ENCODE peak calls at places on chromosome 6, in eight cellular contexts. N, K, C, X, Q, D, O and T are unnamed samples.

GRCh38 chr6:139654888-139655782 is 280.7 kb upstream of the CITED2 start:
- DNase-seq in K (no peak), N (peak; percentile 21), O (no peak), X (no peak), Q (no peak), D (no peak), C (no peak), T (no peak)

GRCh38 chr6:90463359-90463758 is 123.5 kb downstream of the MAP3K7 start:
- DNase-seq in O (no peak), K (no peak), D (no peak), Q (no peak), C (no peak), N (no peak), X (no peak), T (peak; percentile 13)

GRCh38 chr6:87124074-87124473 is 29.2 kb upstream of the CGA start:
- DNase-seq in O (no peak), C (no peak), K (no peak), Q (no peak), D (no peak), X (no peak), N (no peak), T (no peak)

GRCh38 chr6:52063584-52064400 is 23.6 kb downstream of the PKHD1 start:
- DNase-seq in C (peak; percentile 73), D (peak; percentile 57), X (no peak), O (peak; percentile 21), K (no peak), N (peak; percentile 65), Q (peak; percentile 10), T (peak; percentile 63)

GRCh38 chr6:30819287-30819917 is 64.9 kb upstream of the DDR1 start:
- DNase-seq in N (peak; percentile 98), X (no peak), D (peak; percentile 88), Q (no peak), C (no peak), K (no peak), O (no peak), T (no peak)

GRCh38 chr6:142892254-142893021 is 52.5 kb downstream of the HIVEP2 start:
- DNase-seq in O (no peak), Q (no peak), D (no peak), X (no peak), N (no peak), C (no peak), K (no peak), T (no peak)

GRCh38 chr6:139519571-139520031 is 145.2 kb upstream of the CITED2 start:
- DNase-seq in Q (no peak), N (peak; percentile 39), K (peak; percentile 33), C (no peak), D (no peak), O (no peak), X (no peak), T (no peak)

GRCh38 chr6:141552463-141552862 is 580.3 kb upstream of the GJE1 start:
- DNase-seq in C (peak; percentile 18), D (peak; percentile 94), Q (no peak), N (peak; percentile 97), K (peak; percentile 83), X (no peak), O (no peak), T (no peak)

GRCh38 chr6:87396595-87397392 is 11.0 kb upstream of the CFAP206 start:
- DNase-seq in O (no peak), Q (no peak), X (no peak), K (no peak), C (no peak), N (no peak), D (no peak), T (no peak)

GRCh38 chr6:117674503-117674902 is 766 bp upstream of the NUS1 start:
- DNase-seq in O (no peak), Q (no peak), C (no peak), N (no peak), K (no peak), D (no peak), X (no peak), T (no peak)

GRCh38 chr6:146950351-146950835 is 253.8 kb upstream of the STXBP5 start:
- DNase-seq in O (no peak), N (peak; percentile 21), C (no peak), X (no peak), D (no peak), Q (no peak), K (peak; percentile 68), T (no peak)

GRCh38 chr6:35139924-35140524 is 1.1 kb downstream of the TCP11 start:
- DNase-seq in K (peak; percentile 51), D (peak; percentile 36), Q (peak; percentile 82), X (peak; percentile 44), N (peak; percentile 70), C (peak; percentile 46), O (no peak), T (peak; percentile 41)

GRCh38 chr6:11233936-11234573 is 1.6 kb upstream of the NEDD9 start:
- DNase-seq in D (peak; percentile 44), C (no peak), K (no peak), X (no peak), N (peak; percentile 39), Q (peak; percentile 31), O (peak; percentile 90), T (no peak)

GRCh38 chr6:111810321-111811235 is 62.7 kb downstream of the FYN start:
- DNase-seq in D (no peak), N (no peak), X (no peak), K (no peak), O (no peak), C (no peak), Q (no peak), T (no peak)